ENCODE peak calls at places on chromosomes 7 and 10, in four cellular contexts. One of them, this sample, is unnamed. For H3K4me1, the result is how much of the 10 kb centered on the place peaks cover.

GRCh38 chr10:29106287-29106686 is 182.6 kb upstream of the LYZL1 start:
- DNase-seq in A549: no peak
- DNase-seq in ovary: no peak
- DNase-seq in K562: no peak
- DNase-seq in this sample: no peak

GRCh38 chr7:90594791-90595317 is 1.3 kb upstream of the CDK14 start:
- DNase-seq in A549: no peak
- DNase-seq in ovary: peak
- DNase-seq in K562: no peak
- DNase-seq in this sample: no peak

GRCh38 chr7:134593530-134594392 is 44.9 kb downstream of the AKR1B15 start:
- DNase-seq in A549: peak
- DNase-seq in ovary: peak
- DNase-seq in K562: peak
- DNase-seq in this sample: peak

GRCh38 chr7:26097837-26098668 is 53.9 kb upstream of the NFE2L3 start:
- DNase-seq in A549: no peak
- DNase-seq in ovary: no peak
- DNase-seq in K562: no peak
- DNase-seq in this sample: no peak

GRCh38 chr10:133261726-133262325 is 14.8 kb downstream of the ADAM8 start:
- DNase-seq in A549: peak
- DNase-seq in K562: peak
- DNase-seq in ovary: peak
- DNase-seq in this sample: peak

GRCh38 chr7:64463636-64464375 is 99.1 kb downstream of the ZNF680 start:
- DNase-seq in K562: peak
- DNase-seq in ovary: peak
- DNase-seq in A549: no peak
- DNase-seq in this sample: peak

GRCh38 chr10:14833106-14833505 is 4.7 kb downstream of the CDNF start:
- DNase-seq in K562: no peak
- DNase-seq in ovary: no peak
- DNase-seq in A549: no peak
- DNase-seq in this sample: no peak

GRCh38 chr10:113019692-113020424 is 69.8 kb downstream of the TCF7L2 start:
- DNase-seq in ovary: no peak
- DNase-seq in K562: no peak
- DNase-seq in A549: no peak
- DNase-seq in this sample: no peak

GRCh38 chr10:92747066-92747465 is 57.3 kb downstream of the HHEX start:
- DNase-seq in A549: no peak
- DNase-seq in ovary: no peak
- DNase-seq in K562: no peak
- DNase-seq in this sample: no peak
- H3K4me1 ChIP-seq in A549: under half
- H3K4me1 ChIP-seq in ovary: under half
- H3K4me1 ChIP-seq in K562: under half
- H3K4me1 ChIP-seq in this sample: under half

GRCh38 chr7:24978837-24979469 is 1.0 kb downstream of the OSBPL3 start:
- DNase-seq in K562: no peak
- DNase-seq in ovary: no peak
- DNase-seq in A549: no peak
- DNase-seq in this sample: peak

GRCh38 chr7:24980695-24981543 is 941 bp upstream of the OSBPL3 start:
- DNase-seq in K562: no peak
- DNase-seq in ovary: peak
- DNase-seq in A549: peak
- DNase-seq in this sample: peak

GRCh38 chr7:24981544-24981951 is 1.6 kb upstream of the OSBPL3 start:
- DNase-seq in K562: no peak
- DNase-seq in A549: peak
- DNase-seq in ovary: peak
- DNase-seq in this sample: peak

GRCh38 chr7:24979470-24979862 is 512 bp downstream of the OSBPL3 start:
- DNase-seq in K562: peak
- DNase-seq in ovary: peak
- DNase-seq in A549: peak
- DNase-seq in this sample: peak

GRCh38 chr7:24979863-24980694 is at the start of gene OSBPL3:
- DNase-seq in K562: peak
- DNase-seq in ovary: peak
- DNase-seq in A549: peak
- DNase-seq in this sample: peak
- H3K27ac ChIP-seq in K562: peak
- H3K27ac ChIP-seq in ovary: peak
- H3K27ac ChIP-seq in A549: peak
- H3K27ac ChIP-seq in this sample: peak

GRCh38 chr7:33418251-33418701 is 288.9 kb downstream of the BBS9 start:
- DNase-seq in K562: no peak
- DNase-seq in ovary: no peak
- DNase-seq in A549: no peak
- DNase-seq in this sample: no peak
- TF ChIP-seq EP300 in K562: no peak
- TF ChIP-seq EP300 in ovary: no peak
- TF ChIP-seq EP300 in A549: no peak
- TF ChIP-seq EP300 in this sample: no peak

DNA sequence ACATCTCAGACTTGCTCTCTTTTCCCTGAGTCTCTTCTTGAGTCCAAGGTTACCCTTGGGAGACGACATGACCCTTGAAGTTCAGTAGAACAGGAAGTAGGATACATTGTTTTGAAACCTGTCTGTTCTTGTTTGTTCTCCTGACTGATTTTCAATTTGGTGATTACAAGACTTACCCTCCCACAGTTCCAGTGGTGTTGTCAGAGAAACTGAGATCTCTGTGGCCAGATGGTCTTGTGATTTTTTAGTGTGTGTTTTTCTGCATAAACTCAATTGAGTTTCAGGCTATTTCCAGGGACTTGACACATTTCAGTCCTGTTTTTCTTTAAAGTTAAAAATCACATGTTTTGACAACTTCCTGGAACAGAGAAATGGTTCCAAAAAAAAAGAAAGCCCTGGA is 22.3 kb downstream of the PIK3CG start:
- DNase-seq in ovary: no peak
- DNase-seq in K562: no peak
- DNase-seq in A549: no peak
- DNase-seq in this sample: no peak
- H3K4me1 ChIP-seq in ovary: under half
- H3K4me1 ChIP-seq in K562: under half
- H3K4me1 ChIP-seq in A549: under half
- H3K4me1 ChIP-seq in this sample: under half

DNA sequence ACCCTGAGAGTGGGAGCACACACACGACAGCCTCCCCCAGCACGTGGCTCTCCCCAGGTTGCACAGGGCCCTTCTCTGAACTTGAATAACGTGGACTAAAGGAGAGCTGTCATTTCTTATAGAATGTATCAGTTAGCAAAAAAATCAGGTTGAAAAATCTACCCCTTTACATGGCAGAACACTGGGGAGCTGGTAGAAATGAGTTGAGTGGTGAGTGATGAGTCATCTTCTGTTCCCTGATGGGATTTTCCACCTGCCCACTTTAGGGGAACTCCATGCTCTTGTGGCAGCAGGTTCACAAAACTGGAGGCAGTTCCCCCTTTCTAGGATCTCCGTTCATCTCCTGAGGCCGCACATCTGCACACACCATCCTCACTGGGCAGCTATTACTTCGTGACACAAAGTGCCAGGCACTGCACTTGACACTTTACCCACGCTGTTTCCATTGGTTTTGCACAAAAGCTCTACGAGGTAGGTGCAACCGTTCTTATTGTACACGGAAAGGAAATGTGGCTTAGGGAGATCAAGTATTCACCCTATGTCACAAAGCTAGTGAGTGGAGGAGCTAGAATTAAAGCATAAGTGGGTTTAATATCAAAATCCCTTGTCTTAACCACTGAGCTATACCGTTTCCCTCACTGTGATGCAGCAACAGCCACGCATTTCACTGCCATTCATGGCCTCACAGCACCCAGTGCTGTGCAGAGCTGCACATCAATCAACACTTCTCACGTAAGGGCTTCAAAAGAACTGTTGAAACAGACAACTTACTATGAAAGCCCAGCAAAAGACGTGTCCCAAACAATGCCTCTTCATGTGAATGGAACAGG is 80.2 kb downstream of the RNF216 start:
- DNase-seq in K562: no peak
- DNase-seq in ovary: no peak
- DNase-seq in A549: no peak
- DNase-seq in this sample: no peak
- H3K27ac ChIP-seq in K562: no peak
- H3K27ac ChIP-seq in ovary: no peak
- H3K27ac ChIP-seq in A549: peak
- H3K27ac ChIP-seq in this sample: peak

This sample was measured in transverse colon.